ENCODE peak calls at places on chromosome 19, in ten cellular contexts. Y is 8988T, B is fibroblast of gingiva, W is T follicular helper cell, C is left ventricle myocardium superior, V is GF-D8, Z is NCI-H1092 treated with DMSO at 0.1 percent for 48 hours, A is choroid plexus epithelial cell, J is GM04504, E is HEK293T. I is an unnamed sample.

GRCh38 chr19:35585844-35586243 is at the start of gene PMIS2:
- DNase-seq in Y (peak; percentile 49), B (no peak), W (no peak), C (no peak), V (no peak), Z (no peak), A (peak; percentile 9), J (no peak), E (peak; percentile 48), I (no peak)

GRCh38 chr19:46499692-46500091 is 4.0 kb upstream of the PNMA8B start:
- DNase-seq in Y (no peak), B (no peak), W (no peak), C (no peak), V (no peak), Z (no peak), A (no peak), J (no peak), E (no peak), I (no peak)

GRCh38 chr19:13892885-13893284 is 13.0 kb downstream of the BRME1 start:
- DNase-seq in Y (no peak), B (no peak), W (no peak), C (no peak), V (peak; percentile 84), Z (no peak), A (no peak), J (no peak), E (no peak), I (no peak)

GRCh38 chr19:35449347-35450043 is 1.4 kb downstream of the FFAR2 start:
- DNase-seq in Y (no peak), B (no peak), W (no peak), C (no peak), V (no peak), Z (no peak), A (no peak), J (no peak), E (no peak), I (no peak)

GRCh38 chr19:13530720-13531119 is 24.4 kb upstream of the CACNA1A start:
- DNase-seq in Y (no peak), B (no peak), W (no peak), C (no peak), V (no peak), Z (no peak), A (no peak), J (no peak), E (no peak), I (no peak)

GRCh38 chr19:35557539-35558399 is 5.7 kb downstream of the ATP4A start:
- DNase-seq in Y (peak; percentile 43), B (peak; percentile 23), W (peak; percentile 29), C (peak; percentile 75), V (no peak), Z (peak; percentile 47), A (peak; percentile 50), J (no peak), E (peak; percentile 96), I (peak; percentile 67)

GRCh38 chr19:56076413-56076998 is 44.6 kb downstream of the ZNF787 start:
- DNase-seq in Y (peak; percentile 49), B (peak; percentile 35), W (no peak), C (no peak), V (no peak), Z (peak; percentile 21), A (peak; percentile 77), J (peak; percentile 28), E (peak; percentile 56), I (peak; percentile 58)

GRCh38 chr19:50890422-50891252 is 17.4 kb downstream of the KLK2 start:
- DNase-seq in Y (no peak), B (no peak), W (no peak), C (no peak), V (no peak), Z (no peak), A (no peak), J (no peak), E (no peak), I (no peak)

GRCh38 chr19:34188388-34188787 is 16.1 kb downstream of the LSM14A start:
- DNase-seq in Y (no peak), B (peak; percentile 23), W (no peak), C (no peak), V (peak; percentile 39), Z (no peak), A (no peak), J (no peak), E (no peak), I (peak; percentile 53)

GRCh38 chr19:1082165-1082927 is 12.8 kb downstream of the POLR2E start:
- DNase-seq in Y (peak; percentile 88), B (no peak), W (peak; percentile 83), C (peak; percentile 60), V (no peak), Z (peak; percentile 54), A (peak; percentile 20), J (no peak), E (peak; percentile 96), I (no peak)

GRCh38 chr19:37669336-37669963 is 14.2 kb upstream of the ZFP30 start:
- DNase-seq in Y (no peak), B (no peak), W (no peak), C (no peak), V (no peak), Z (no peak), A (peak; percentile 5), J (no peak), E (no peak), I (no peak)

GRCh38 chr19:46607441-46607841 is 6.3 kb downstream of the CALM3 start:
- DNase-seq in Y (no peak), B (no peak), W (no peak), C (peak; percentile 21), V (no peak), Z (peak; percentile 12), A (no peak), J (no peak), E (no peak), I (no peak)

GRCh38 chr19:16402076-16402475 is 69.7 kb downstream of the EPS15L1 start:
- DNase-seq in Y (no peak), B (no peak), W (no peak), C (no peak), V (no peak), Z (no peak), A (no peak), J (no peak), E (no peak), I (no peak)

GRCh38 chr19:44611812-44612295 is 1.5 kb upstream of the IGSF23 start:
- DNase-seq in Y (no peak), B (no peak), W (no peak), C (no peak), V (no peak), Z (peak; percentile 22), A (no peak), J (no peak), E (no peak), I (no peak)

GRCh38 chr19:29687244-29687896 is 22.1 kb downstream of the PLEKHF1 start:
- DNase-seq in Y (no peak), B (peak; percentile 98), W (no peak), C (peak; percentile 39), V (peak; percentile 21), Z (no peak), A (peak; percentile 99), J (peak; percentile 97), E (no peak), I (peak; percentile 72)

GRCh38 chr19:29091127-29091526 is 121.8 kb downstream of the UQCRFS1 start:
- DNase-seq in Y (no peak), B (no peak), W (no peak), C (no peak), V (no peak), Z (no peak), A (no peak), J (no peak), E (no peak), I (no peak)

GRCh38 chr19:7640803-7641202 is 3.9 kb downstream of the STXBP2 start:
- DNase-seq in Y (no peak), B (no peak), W (no peak), C (no peak), V (no peak), Z (no peak), A (no peak), J (no peak), E (no peak), I (no peak)

GRCh38 chr19:19356901-19357566 is 36.4 kb downstream of the MAU2 start:
- DNase-seq in Y (peak; percentile 7), B (no peak), W (no peak), C (no peak), V (no peak), Z (no peak), A (no peak), J (no peak), E (no peak), I (no peak)

GRCh38 chr19:42115219-42115618 is 17.0 kb downstream of the POU2F2 start:
- DNase-seq in Y (no peak), B (peak; percentile 14), W (no peak), C (no peak), V (no peak), Z (no peak), A (peak; percentile 62), J (no peak), E (no peak), I (peak; percentile 76)

GRCh38 chr19:32519023-32519422 is 62.0 kb upstream of the PDCD5 start:
- DNase-seq in Y (no peak), B (no peak), W (no peak), C (no peak), V (no peak), Z (no peak), A (peak; percentile 41), J (no peak), E (no peak), I (no peak)

GRCh38 chr19:21607453-21607852 is 102.1 kb downstream of the ZNF429 start:
- DNase-seq in Y (no peak), B (no peak), W (no peak), C (no peak), V (no peak), Z (no peak), A (no peak), J (no peak), E (no peak), I (no peak)

GRCh38 chr19:58544591-58545285 is 874 bp downstream of the TRIM28 start:
- DNase-seq in Y (peak; percentile 79), B (peak; percentile 35), W (peak; percentile 69), C (no peak), V (no peak), Z (no peak), A (peak; percentile 62), J (no peak), E (peak; percentile 83), I (peak; percentile 56)